ENCODE peak calls at places on chromosomes 13 and 19, in four cellular contexts. R, M, I and D are unnamed samples.
A peak's percentile ranks its signal among the peaks of the same experiment; 100 is the strongest.

GRCh38 chr19:14375055-14375581 is 6.1 kb upstream of the ADGRE5 start:
- DNase-seq in R (no peak), M (peak; percentile 9), I (no peak), D (no peak)

GRCh38 chr19:19026299-19026971 is 6.9 kb downstream of the SUGP2 start:
- DNase-seq in R (no peak), M (no peak), I (peak; percentile 24), D (no peak)

GRCh38 chr19:50569023-50569697 is 925 bp upstream of the LRRC4B start:
- DNase-seq in R (no peak), M (no peak), I (no peak), D (no peak)

GRCh38 chr19:41226053-41226873 is 7.2 kb downstream of the AXL start:
- DNase-seq in R (no peak), M (peak; percentile 79), I (peak; percentile 68), D (no peak)

GRCh38 chr13:104553156-104553555 is 1486.9 kb upstream of the SLC10A2 start:
- DNase-seq in R (no peak), M (no peak), I (no peak), D (no peak)

GRCh38 chr13:96575423-96576320 is 418.6 kb downstream of the OXGR1 start:
- DNase-seq in R (no peak), M (no peak), I (no peak), D (no peak)

GRCh38 chr19:51417807-51418152 is 338 bp upstream of the SIGLEC10 start:
- DNase-seq in R (no peak), M (no peak), I (no peak), D (no peak)

GRCh38 chr13:40102854-40103253 is 447.4 kb downstream of the COG6 start:
- DNase-seq in R (no peak), M (peak; percentile 13), I (peak; percentile 32), D (no peak)

GRCh38 chr13:58597552-58597951 is 966.0 kb downstream of the PCDH17 start:
- DNase-seq in R (no peak), M (no peak), I (no peak), D (no peak)

GRCh38 chr13:44934724-44935123 is 54.5 kb downstream of the NUFIP1 start:
- DNase-seq in R (no peak), M (no peak), I (no peak), D (peak; percentile 5)

GRCh38 chr19:49502866-49503581 is 6.8 kb downstream of the RPS11 start:
- DNase-seq in R (no peak), M (peak; percentile 56), I (peak; percentile 74), D (no peak)

GRCh38 chr13:66137384-66137783 is 1092.8 kb downstream of the PCDH9 start:
- DNase-seq in R (no peak), M (no peak), I (no peak), D (no peak)

GRCh38 chr13:105074756-105075155 is 1460.7 kb downstream of the EFNB2 start:
- DNase-seq in R (no peak), M (no peak), I (no peak), D (no peak)

GRCh38 chr13:91845612-91846011 is 447.2 kb downstream of the GPC5 start:
- DNase-seq in R (no peak), M (no peak), I (no peak), D (no peak)

GRCh38 chr13:74528751-74529513 is 394.7 kb upstream of the KLF12 start:
- DNase-seq in R (no peak), M (no peak), I (no peak), D (no peak)

GRCh38 chr13:110374644-110375370 is 67.7 kb downstream of the COL4A2 start:
- DNase-seq in R (no peak), M (no peak), I (no peak), D (no peak)

GRCh38 chr19:19538077-19538764 is at the start of gene CILP2:
- DNase-seq in R (no peak), M (peak; percentile 53), I (no peak), D (no peak)

GRCh38 chr19:39811064-39811463 is 22.9 kb downstream of the DYRK1B start:
- DNase-seq in R (no peak), M (no peak), I (no peak), D (no peak)

GRCh38 chr19:53466726-53467125 is 807 bp upstream of the ZNF813 start:
- DNase-seq in R (no peak), M (no peak), I (no peak), D (no peak)

GRCh38 chr13:93265800-93266199 is 39.2 kb downstream of the GPC6 start:
- DNase-seq in R (no peak), M (no peak), I (no peak), D (no peak)

GRCh38 chr13:39284801-39285388 is 246.6 kb downstream of the NHLRC3 start:
- DNase-seq in R (no peak), M (no peak), I (no peak), D (no peak)

GRCh38 chr19:19149402-19149801 is 11.1 kb upstream of the TMEM161A start:
- DNase-seq in R (no peak), M (no peak), I (no peak), D (no peak)

GRCh38 chr13:100818706-100819105 is 144.1 kb upstream of the TMTC4 start:
- DNase-seq in R (no peak), M (no peak), I (no peak), D (no peak)

GRCh38 chr13:100694722-100695644 is 20.4 kb upstream of the TMTC4 start:
- DNase-seq in R (peak; percentile 53), M (peak; percentile 74), I (peak; percentile 55), D (no peak)

GRCh38 chr19:21398851-21399250 is 1.9 kb downstream of the ZNF493 start:
- DNase-seq in R (no peak), M (no peak), I (no peak), D (no peak)

GRCh38 chr19:2039959-2040646 is 10.9 kb downstream of the MKNK2 start:
- DNase-seq in R (no peak), M (no peak), I (no peak), D (no peak)

DNA sequence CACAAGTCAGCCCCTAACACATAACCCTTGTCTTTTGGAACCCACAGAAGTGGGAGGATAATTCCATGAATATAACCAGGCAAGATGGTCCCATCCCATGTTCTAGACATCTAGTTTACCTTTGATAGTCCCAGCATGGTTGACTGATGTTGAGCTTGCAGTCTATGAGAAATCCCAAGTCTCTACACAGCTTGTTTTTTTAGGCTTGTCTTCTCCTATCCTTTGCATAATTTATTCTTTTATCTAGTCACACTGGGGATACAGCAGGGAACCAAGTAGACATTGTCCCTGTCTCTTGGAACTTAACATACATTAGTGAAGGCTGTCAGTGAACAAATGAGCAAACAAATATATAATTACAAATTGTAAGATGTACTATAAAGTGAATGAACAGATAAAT is 19.6 kb upstream of the FRY start:
- DNase-seq in R (no peak), M (no peak), I (no peak), D (no peak)
- H2AFZ ChIP-seq in R (no peak overlapping the region), M (no peak overlapping the region), I (no peak overlapping the region), D (no peak overlapping the region)

GRCh38 chr19:33752018-33752790 is 44.5 kb upstream of the KCTD15 start:
- DNase-seq in R (no peak), M (no peak), I (no peak), D (no peak)

GRCh38 chr19:33749016-33749415 is 47.7 kb upstream of the KCTD15 start:
- DNase-seq in R (no peak), M (no peak), I (no peak), D (no peak)

GRCh38 chr19:33749619-33750175 is 47.0 kb upstream of the KCTD15 start:
- DNase-seq in R (no peak), M (no peak), I (no peak), D (no peak)

GRCh38 chr19:33751386-33751770 is 45.3 kb upstream of the KCTD15 start:
- DNase-seq in R (no peak), M (no peak), I (no peak), D (no peak)

DNA sequence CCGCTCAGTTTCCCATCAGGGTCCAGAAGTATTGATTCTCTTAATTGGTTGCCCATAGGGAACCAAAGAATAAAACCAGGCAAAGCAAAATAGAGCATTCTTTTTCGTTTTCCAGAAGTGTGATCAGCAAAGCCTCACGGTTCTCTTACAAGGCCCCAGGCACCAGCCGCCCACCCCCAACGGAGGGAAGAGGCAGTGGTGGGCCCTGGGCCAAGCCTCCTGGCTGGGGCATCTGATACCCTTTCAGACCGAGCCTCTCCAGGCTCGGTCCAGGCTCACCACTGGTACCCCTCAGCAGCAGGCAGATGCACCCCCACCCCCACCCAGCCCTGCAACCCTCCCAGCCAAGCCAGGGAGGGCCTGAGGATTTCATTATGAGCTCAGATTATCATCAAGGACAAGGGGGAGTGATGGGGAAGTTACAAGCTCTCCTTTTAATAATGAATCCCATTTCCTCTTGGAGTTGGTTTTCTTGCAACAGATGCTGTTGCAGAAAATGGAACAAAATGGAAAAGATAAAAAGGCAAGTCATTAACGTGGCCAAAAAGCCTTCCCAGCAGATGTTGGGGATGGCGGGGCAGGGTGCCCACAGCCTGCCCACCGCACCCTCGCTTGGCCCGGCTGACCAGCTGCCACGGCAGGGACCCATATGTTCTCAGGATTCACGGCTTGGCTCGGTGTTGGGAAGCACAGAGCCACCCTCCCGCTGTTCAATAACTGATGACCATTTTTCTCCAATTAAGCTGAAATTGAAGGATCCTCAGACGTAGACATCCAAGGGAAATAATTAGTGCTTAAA is 45.9 kb upstream of the KCTD15 start:
- DNase-seq in R (no peak), M (no peak), I (no peak), D (no peak)
- TF ChIP-seq ATF2 in R (no peak), M (no peak), I (no peak), D (no peak)

DNA sequence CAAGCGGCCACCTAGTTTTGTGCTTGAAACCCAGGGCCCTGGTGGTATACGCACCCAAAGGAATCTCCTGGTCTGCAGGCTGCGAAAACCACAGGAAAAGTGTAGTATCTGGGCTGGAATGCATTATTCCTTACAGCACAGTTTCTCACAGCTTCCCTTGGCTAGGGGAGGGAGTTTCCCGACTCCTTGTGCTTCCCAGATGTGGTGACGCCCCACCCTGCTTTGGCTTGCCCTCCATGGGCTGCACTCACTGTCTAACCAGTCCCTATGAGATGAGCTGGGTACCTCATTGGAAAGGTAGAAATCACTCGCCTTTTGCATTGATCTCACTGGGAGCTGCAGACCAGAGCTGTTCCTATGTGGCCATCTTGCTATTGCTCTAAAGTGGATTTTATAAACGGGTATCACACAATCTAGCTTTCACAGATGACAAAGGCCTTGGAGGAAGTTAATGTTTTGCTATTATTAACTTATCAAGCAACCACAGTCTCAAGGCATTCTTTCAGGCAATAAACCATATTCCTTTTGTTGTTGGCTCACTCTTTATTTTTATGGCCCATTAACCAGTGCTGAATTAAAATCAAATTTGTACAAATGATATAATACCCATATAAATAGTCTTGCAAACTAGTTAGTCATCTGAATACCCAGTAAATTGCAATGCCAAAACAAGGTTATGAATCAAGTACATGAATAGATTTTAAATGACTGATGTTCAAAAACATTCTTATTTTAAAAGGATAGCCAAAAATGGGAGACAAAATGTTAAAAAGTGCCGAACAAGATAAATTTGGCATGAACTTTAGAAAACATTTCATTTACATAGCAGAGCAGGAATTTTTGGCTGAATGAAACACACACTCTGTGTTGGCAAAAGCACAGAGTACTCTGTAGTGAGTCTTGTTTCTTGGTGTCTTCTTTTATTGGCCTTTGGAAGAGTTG is 475.4 kb upstream of the ARGLU1 start:
- DNase-seq in R (no peak), M (no peak), I (no peak), D (no peak)
- TF ChIP-seq GABPA in R (no peak), M (no peak), I (no peak), D (no peak)

GRCh38 chr13:79678100-79678499 is 197.1 kb downstream of the NDFIP2 start:
- DNase-seq in R (no peak), M (no peak), I (peak; percentile 24), D (no peak)
- H2AFZ ChIP-seq in R (no peak overlapping the region), M (no peak overlapping the region), I (no peak overlapping the region), D (no peak overlapping the region)

DNA sequence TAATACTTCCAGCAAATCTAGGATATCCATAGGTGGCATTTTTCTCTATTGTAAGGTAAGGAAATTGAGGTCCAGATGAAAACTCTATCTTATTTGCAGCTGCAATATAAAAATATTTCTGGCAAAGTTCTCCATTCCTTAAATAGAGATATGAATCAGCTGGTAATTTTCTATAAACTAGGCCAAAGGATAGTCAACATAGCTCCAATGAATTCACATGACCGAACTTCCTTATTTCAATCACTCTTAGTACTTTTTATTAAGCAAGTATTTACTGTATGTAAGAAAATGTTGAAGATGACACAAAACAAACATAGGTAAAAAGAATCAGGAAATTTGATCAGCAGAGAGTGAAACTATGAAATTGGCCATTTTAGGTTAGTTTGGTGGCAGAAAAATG is 13.0 kb upstream of the LCP1 start:
- DNase-seq in R (no peak), M (no peak), I (no peak), D (no peak)
- TF ChIP-seq ATF2 in R (no peak), M (no peak), I (no peak), D (no peak)